ENCODE peak calls at places on chromosomes 2 and 18, in eight cellular contexts. X is mesenchymal stem cell, B is thyroid gland, O is body of pancreas, C is lower lobe of right lung, J is HCT116, R is upper lobe of right lung, D is ovary. Y is an unnamed sample.

GRCh38 chr2:134863446-134863845 is 25.0 kb downstream of the ACMSD start:
- DNase-seq in O (no peak), B (no peak), D (no peak), X (no peak), R (no peak), C (no peak), J (no peak), Y (no peak)

GRCh38 chr18:11899063-11899462 is 9.1 kb downstream of the MPPE1 start:
- DNase-seq in C (no peak), R (no peak), D (no peak), O (no peak), J (no peak), B (no peak), X (no peak), Y (no peak)

GRCh38 chr2:42495234-42495581 is 1.4 kb upstream of the KCNG3 start:
- DNase-seq in R (no peak), J (no peak), D (no peak), X (no peak), O (no peak), B (no peak), C (no peak), Y (no peak)

GRCh38 chr18:5937086-5937485 is 41.8 kb upstream of the TMEM200C start:
- DNase-seq in O (no peak), D (no peak), J (no peak), X (no peak), R (no peak), B (no peak), C (no peak), Y (no peak)

GRCh38 chr2:128326296-128326790 is 7.7 kb upstream of the HS6ST1 start:
- DNase-seq in B (no peak), J (no peak), R (no peak), D (no peak), C (no peak), O (no peak), X (no peak), Y (no peak)

GRCh38 chr2:222709191-222709891 is 37.9 kb downstream of the MOGAT1 start:
- DNase-seq in O (peak; percentile 30), C (peak; percentile 75), R (peak; percentile 77), D (no peak), X (peak; percentile 100), B (peak; percentile 39), J (peak; percentile 83), Y (peak; percentile 95)

GRCh38 chr18:51051105-51051712 is 21.2 kb downstream of the SMAD4 start:
- DNase-seq in D (no peak), O (no peak), C (no peak), R (no peak), J (peak; percentile 38), X (peak; percentile 73), B (no peak), Y (peak; percentile 70)

GRCh38 chr2:72994282-72994990 is 77.1 kb downstream of the SFXN5 start:
- DNase-seq in O (no peak), J (no peak), R (peak; percentile 58), B (no peak), D (peak; percentile 6), C (no peak), X (no peak), Y (no peak)

GRCh38 chr2:45643543-45644542 is 7.6 kb upstream of the PRKCE start:
- DNase-seq in R (peak; percentile 88), O (peak; percentile 75), D (peak; percentile 59), X (peak; percentile 59), B (peak; percentile 63), C (peak; percentile 82), J (no peak), Y (peak; percentile 87)

GRCh38 chr2:154120706-154121105 is 249.0 kb downstream of the GALNT13 start:
- DNase-seq in D (no peak), B (no peak), R (no peak), J (no peak), X (no peak), C (no peak), O (no peak), Y (no peak)

GRCh38 chr2:3294066-3294465 is 83.6 kb downstream of the EIPR1 start:
- DNase-seq in B (no peak), X (no peak), O (no peak), J (no peak), D (peak; percentile 36), R (no peak), C (no peak), Y (peak; percentile 60)

GRCh38 chr2:143730950-143731254 is 601.7 kb downstream of the ARHGAP15 start:
- DNase-seq in C (no peak), R (no peak), X (peak; percentile 11), D (no peak), O (no peak), B (no peak), J (no peak), Y (no peak)

GRCh38 chr2:216721141-216721540 is 25.8 kb upstream of the IGFBP5 start:
- DNase-seq in R (no peak), D (no peak), X (no peak), J (no peak), O (no peak), B (no peak), C (no peak), Y (no peak)

GRCh38 chr2:181294979-181295378 is 162.2 kb upstream of the ITGA4 start:
- DNase-seq in J (no peak), D (no peak), B (no peak), X (no peak), O (no peak), C (no peak), R (no peak), Y (no peak)

GRCh38 chr2:233973786-233974185 is 56.6 kb downstream of the TRPM8 start:
- DNase-seq in C (no peak), B (no peak), O (no peak), D (no peak), R (no peak), J (no peak), X (no peak), Y (no peak)

GRCh38 chr18:74929110-74929509 is 279.8 kb downstream of the PTGR3 start:
- DNase-seq in R (no peak), X (no peak), O (peak; percentile 81), B (no peak), J (no peak), D (no peak), C (no peak), Y (no peak)

GRCh38 chr18:73717570-73717969 is 430.1 kb downstream of the FBXO15 start:
- DNase-seq in O (no peak), J (no peak), C (no peak), R (no peak), B (no peak), D (no peak), X (peak; percentile 24), Y (peak; percentile 53)

GRCh38 chr2:29223257-29223656 is 108.0 kb downstream of the CLIP4 start:
- DNase-seq in O (no peak), J (no peak), X (no peak), R (peak; percentile 45), D (no peak), B (no peak), C (no peak), Y (no peak)

GRCh38 chr2:88818381-88818780 is 126.9 kb downstream of the RPIA start:
- DNase-seq in J (no peak), R (no peak), C (no peak), X (no peak), D (no peak), B (no peak), O (no peak), Y (no peak)

GRCh38 chr2:36650031-36650430 is 46.5 kb upstream of the VIT start:
- DNase-seq in R (no peak), B (peak; percentile 3), O (no peak), X (peak; percentile 77), J (peak; percentile 73), C (no peak), D (no peak), Y (peak; percentile 86)

GRCh38 chr2:197274349-197274748 is 36.2 kb downstream of the ANKRD44 start:
- DNase-seq in D (no peak), X (no peak), J (no peak), O (peak; percentile 9), R (no peak), C (no peak), B (peak; percentile 75), Y (no peak)

GRCh38 chr2:1306687-1307516 is 106.4 kb upstream of the TPO start:
- DNase-seq in J (no peak), B (no peak), R (no peak), O (no peak), X (no peak), C (no peak), D (no peak), Y (no peak)

GRCh38 chr2:241637233-241638062 is at the start of gene ATG4B:
- DNase-seq in X (peak; percentile 85), O (peak; percentile 90), J (peak; percentile 78), C (peak; percentile 92), D (peak; percentile 82), R (peak; percentile 94), B (peak; percentile 88), Y (peak; percentile 89)
- H3K4me3 ChIP-seq in X (peak within 1 kb of the TSS; percentile 100), O (peak within 1 kb of the TSS; percentile 78), J (peak within 1 kb of the TSS; percentile 72), C (peak within 1 kb of the TSS; percentile 84), D (peak within 1 kb of the TSS; percentile 83), R (peak within 1 kb of the TSS; percentile 77), B (peak within 1 kb of the TSS; percentile 66), Y (peak within 1 kb of the TSS; percentile 85)

GRCh38 chr2:38747819-38748218 is 3.3 kb downstream of the SRSF7 start:
- DNase-seq in R (no peak), C (no peak), B (no peak), X (no peak), J (no peak), D (no peak), O (no peak), Y (no peak)

GRCh38 chr2:38750793-38751042 is 443 bp downstream of the SRSF7 start:
- DNase-seq in X (no peak), C (peak; percentile 76), O (peak; percentile 70), D (peak; percentile 66), B (peak; percentile 61), J (no peak), R (peak; percentile 87), Y (peak; percentile 21)

GRCh38 chr2:38748391-38748790 is 2.8 kb downstream of the SRSF7 start:
- DNase-seq in J (no peak), R (no peak), O (no peak), X (no peak), D (no peak), B (no peak), C (no peak), Y (no peak)

GRCh38 chr2:38750011-38750792 is 959 bp downstream of the SRSF7 start:
- DNase-seq in J (no peak), X (no peak), D (peak; percentile 61), O (peak; percentile 73), C (peak; percentile 73), R (peak; percentile 82), B (peak; percentile 69), Y (peak; percentile 39)

GRCh38 chr2:38748857-38749804 is 2.0 kb downstream of the SRSF7 start:
- DNase-seq in C (no peak), B (no peak), D (no peak), X (no peak), O (no peak), J (no peak), R (no peak), Y (no peak)
- H3K4me3 ChIP-seq in C (peak overlapping the region; percentile 87), B (no peak overlapping the region), D (peak overlapping the region; percentile 68), X (peak overlapping the region; percentile 25), O (no peak overlapping the region), J (peak overlapping the region; percentile 100), R (peak overlapping the region; percentile 82), Y (peak overlapping the region; percentile 98)

GRCh38 chr18:22174341-22175148 is 5.2 kb downstream of the GATA6 start:
- DNase-seq in R (no peak), B (peak; percentile 8), X (no peak), D (no peak), O (peak; percentile 60), J (no peak), C (no peak), Y (no peak)
- H3K4me3 ChIP-seq in R (peak overlapping the region; percentile 45), B (no peak overlapping the region), X (no peak overlapping the region), D (peak overlapping the region; percentile 98), O (no peak overlapping the region), J (no peak overlapping the region), C (peak overlapping the region; percentile 79), Y (no peak overlapping the region)

GRCh38 chr2:169583494-169583893 is 657 bp upstream of the PPIG start:
- DNase-seq in O (no peak), C (no peak), X (no peak), B (no peak), J (no peak), D (no peak), R (no peak), Y (no peak)
- H3K4me3 ChIP-seq in O (no peak overlapping the region), C (no peak overlapping the region), X (no peak overlapping the region), B (no peak overlapping the region), J (no peak overlapping the region), D (no peak overlapping the region), R (peak overlapping the region; percentile 76), Y (no peak overlapping the region)

Y was measured in foreskin fibroblast.